ENCODE peak calls at places on chromosomes 12 and 14, in four cellular contexts. N, F, A and G are unnamed samples. For H3K36me3, the result is how much of the 10 kb centered on the place peaks cover.

GRCh38 chr12:132488127-132489077 is 1.5 kb upstream of the FBRSL1 start:
- DNase-seq in A (no peak), F (peak), N (no peak), G (peak)

GRCh38 chr12:98514984-98515367 is 414 bp upstream of the TMPO start:
- DNase-seq in F (no peak), A (no peak), N (no peak), G (no peak)

GRCh38 chr12:19547258-19547657 is 108.0 kb downstream of the AEBP2 start:
- DNase-seq in A (no peak), N (no peak), F (no peak), G (no peak)

GRCh38 chr12:91422811-91423210 is 240.2 kb upstream of the DCN start:
- DNase-seq in A (no peak), N (no peak), F (no peak), G (no peak)

GRCh38 chr14:38731962-38732361 is 371.1 kb downstream of the SEC23A start:
- DNase-seq in A (no peak), F (no peak), N (no peak), G (no peak)

GRCh38 chr12:81809829-81810595 is 50.9 kb upstream of the PPFIA2 start:
- DNase-seq in F (no peak), N (no peak), A (no peak), G (no peak)

GRCh38 chr12:52010692-52011601 is 4.2 kb downstream of the TAMALIN start:
- DNase-seq in N (no peak), F (no peak), A (no peak), G (no peak)

GRCh38 chr12:110543252-110543959 is 39.7 kb downstream of the PPTC7 start:
- DNase-seq in F (peak), A (no peak), N (peak), G (peak)

GRCh38 chr12:28440209-28440608 is 250.0 kb downstream of the CCDC91 start:
- DNase-seq in F (no peak), N (no peak), A (no peak), G (no peak)

GRCh38 chr14:66473223-66473622 is 12.9 kb upstream of the CCDC196 start:
- DNase-seq in N (no peak), F (no peak), A (no peak), G (no peak)

GRCh38 chr12:113766880-113767878 is 198.9 kb downstream of the RBM19 start:
- DNase-seq in A (peak), F (no peak), N (no peak), G (no peak)

GRCh38 chr14:64736271-64737131 is 32.3 kb downstream of the PLEKHG3 start:
- DNase-seq in N (peak), F (peak), A (peak), G (peak)

GRCh38 chr14:91258021-91258618 is 13.6 kb upstream of the GPR68 start:
- DNase-seq in F (no peak), A (no peak), N (no peak), G (no peak)

GRCh38 chr14:65019944-65020566 is 33.4 kb downstream of the FNTB start:
- DNase-seq in N (no peak), F (no peak), A (peak), G (no peak)

GRCh38 chr12:14129601-14130178 is 148.3 kb upstream of the GRIN2B start:
- DNase-seq in A (no peak), N (no peak), F (no peak), G (no peak)

GRCh38 chr14:61051046-61051445 is 70.0 kb downstream of the SLC38A6 start:
- DNase-seq in A (peak), F (no peak), N (peak), G (no peak)

GRCh38 chr14:52268191-52269061 is 928 bp downstream of the PTGDR start:
- DNase-seq in A (peak), F (peak), N (peak), G (peak)

GRCh38 chr12:572532-572899 is 90.7 kb downstream of the NINJ2 start:
- DNase-seq in A (no peak), F (no peak), N (peak), G (no peak)

GRCh38 chr12:39359644-39360043 is 83.3 kb downstream of the KIF21A start:
- DNase-seq in F (no peak), A (no peak), N (no peak), G (no peak)

GRCh38 chr14:31829256-31829923 is 247.7 kb upstream of the ARHGAP5 start:
- DNase-seq in N (no peak), A (peak), F (no peak), G (no peak)

GRCh38 chr14:20799955-20800544 is 2.6 kb downstream of the RNASE1 start:
- DNase-seq in F (peak), N (no peak), A (peak), G (no peak)

GRCh38 chr14:20797159-20797558 is 5.5 kb downstream of the RNASE1 start:
- DNase-seq in N (no peak), F (no peak), A (no peak), G (no peak)

GRCh38 chr14:20799444-20799843 is 3.2 kb downstream of the RNASE1 start:
- DNase-seq in F (no peak), N (no peak), A (no peak), G (no peak)

GRCh38 chr14:20798932-20799331 is 3.7 kb downstream of the RNASE1 start:
- DNase-seq in F (no peak), A (no peak), N (no peak), G (no peak)

GRCh38 chr14:20798318-20798717 is 4.3 kb downstream of the RNASE1 start:
- DNase-seq in N (no peak), F (no peak), A (no peak), G (no peak)
- H3K4me3 ChIP-seq in N (no peak), F (no peak), A (no peak), G (no peak)

DNA sequence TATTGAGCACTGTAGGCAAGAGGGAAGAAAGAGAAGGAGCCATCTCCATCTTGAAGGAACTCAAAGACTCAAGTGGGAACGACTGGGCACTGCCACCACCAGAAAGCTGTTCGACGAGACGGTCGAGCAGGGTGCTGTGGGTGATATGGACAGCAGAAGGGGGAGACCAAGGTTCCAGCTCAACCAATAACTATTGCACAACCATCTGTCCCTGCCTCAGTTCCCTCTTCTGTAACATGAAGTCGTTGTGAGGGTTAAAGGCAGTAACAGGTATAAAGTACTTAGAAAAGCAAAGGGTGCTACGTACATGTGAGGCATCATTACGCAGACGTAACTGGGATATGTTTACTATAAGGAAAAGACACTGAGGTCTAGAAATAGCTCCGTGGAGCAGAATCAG is 13.9 kb upstream of the BDKRB1 start:
- DNase-seq in A (no peak), F (no peak), N (no peak), G (no peak)
- H3K36me3 ChIP-seq in A (under half), F (under half), N (under half), G (under half)

GRCh38 chr14:100237735-100238418 is 1.1 kb upstream of the YY1 start:
- DNase-seq in N (peak), A (peak), F (peak), G (peak)

GRCh38 chr14:100239200-100239839 is 376 bp downstream of the YY1 start:
- DNase-seq in A (no peak), F (peak), N (peak), G (peak)

GRCh38 chr14:100238419-100239199 is at the start of gene YY1:
- DNase-seq in F (peak), A (peak), N (peak), G (peak)

GRCh38 chr14:100234511-100234910 is 4.4 kb upstream of the YY1 start:
- DNase-seq in F (no peak), A (no peak), N (no peak), G (no peak)

GRCh38 chr14:100236873-100237272 is 2.1 kb upstream of the YY1 start:
- DNase-seq in F (no peak), A (no peak), N (no peak), G (no peak)
- H3K4me3 ChIP-seq in F (no peak), A (peak), N (peak), G (no peak)

GRCh38 chr14:96559571-96559970 is 57.4 kb downstream of the PAPOLA start:
- DNase-seq in N (no peak), A (no peak), F (no peak), G (no peak)

GRCh38 chr14:96554315-96554910 is 52.2 kb downstream of the PAPOLA start:
- DNase-seq in A (no peak), N (no peak), F (no peak), G (no peak)
- H3K36me3 ChIP-seq in A (under half), N (under half), F (under half), G (under half)

GRCh38 chr14:105018414-105018813 is 2.5 kb downstream of the CDCA4 start:
- DNase-seq in N (no peak), A (no peak), F (no peak), G (no peak)
- H3K4me3 ChIP-seq in N (no peak), A (no peak), F (no peak), G (no peak)

GRCh38 chr14:103347091-103347815 is 13.2 kb downstream of the EIF5 start:
- DNase-seq in N (no peak), A (no peak), F (no peak), G (no peak)

GRCh38 chr14:103348154-103348553 is 14.1 kb downstream of the EIF5 start:
- DNase-seq in A (no peak), N (no peak), F (no peak), G (no peak)

GRCh38 chr14:103343164-103343879 is 9.3 kb downstream of the EIF5 start:
- DNase-seq in F (no peak), N (no peak), A (no peak), G (no peak)

GRCh38 chr14:103343905-103344797 is 10.1 kb downstream of the EIF5 start:
- DNase-seq in N (no peak), A (no peak), F (no peak), G (no peak)

GRCh38 chr14:103346286-103346685 is 12.2 kb downstream of the EIF5 start:
- DNase-seq in F (no peak), N (no peak), A (no peak), G (no peak)
- H3K36me3 ChIP-seq in F (under half), N (under half), A (under half), G (under half)

DNA sequence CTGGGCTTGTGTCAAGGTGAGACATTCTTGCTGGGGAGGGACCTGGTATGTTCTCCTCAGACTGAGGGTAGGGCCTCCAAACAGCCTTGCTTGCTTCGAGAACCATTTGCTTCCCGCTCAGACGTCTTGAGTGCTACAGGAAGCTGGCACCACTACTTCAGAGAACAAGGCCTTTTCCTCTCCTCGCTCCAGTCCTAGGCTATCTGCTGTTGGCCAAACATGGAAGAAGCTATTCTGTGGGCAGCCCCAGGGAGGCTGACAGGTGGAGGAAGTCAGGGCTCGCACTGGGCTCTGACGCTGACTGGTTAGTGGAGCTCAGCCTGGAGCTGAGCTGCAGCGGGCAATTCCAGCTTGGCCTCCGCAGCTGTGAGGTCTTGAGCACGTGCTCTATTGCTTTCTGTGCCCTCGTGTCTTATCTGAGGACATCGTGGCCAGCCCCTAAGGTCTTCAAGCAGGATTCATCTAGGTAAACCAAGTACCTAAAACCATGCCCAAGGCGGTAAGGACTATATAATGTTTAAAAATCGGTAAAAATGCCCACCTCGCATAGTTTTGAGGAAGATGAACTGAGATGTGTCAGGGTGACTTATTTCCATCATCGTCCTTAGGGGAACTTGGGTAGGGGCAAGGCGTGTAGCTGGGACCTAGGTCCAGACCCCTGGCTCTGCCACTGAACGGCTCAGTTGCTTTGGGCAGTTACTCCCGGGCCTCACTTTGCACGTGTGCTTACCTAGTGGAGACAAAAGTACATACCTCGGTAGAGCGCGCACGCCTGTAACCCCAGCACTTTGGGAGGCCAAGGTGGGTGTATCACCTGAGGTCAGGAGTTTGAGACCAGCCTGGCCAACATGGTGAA is 4.3 kb downstream of the GAPDH start:
- DNase-seq in N (no peak), A (peak), F (no peak), G (no peak)
- H3K4me3 ChIP-seq in N (no peak), A (no peak), F (no peak), G (no peak)

GRCh38 chr14:105422695-105423487 is 3.3 kb downstream of the MTA1 start:
- DNase-seq in F (no peak), N (no peak), A (no peak), G (no peak)
- H3K36me3 ChIP-seq in F (under half), N (under half), A (under half), G (under half)

DNA sequence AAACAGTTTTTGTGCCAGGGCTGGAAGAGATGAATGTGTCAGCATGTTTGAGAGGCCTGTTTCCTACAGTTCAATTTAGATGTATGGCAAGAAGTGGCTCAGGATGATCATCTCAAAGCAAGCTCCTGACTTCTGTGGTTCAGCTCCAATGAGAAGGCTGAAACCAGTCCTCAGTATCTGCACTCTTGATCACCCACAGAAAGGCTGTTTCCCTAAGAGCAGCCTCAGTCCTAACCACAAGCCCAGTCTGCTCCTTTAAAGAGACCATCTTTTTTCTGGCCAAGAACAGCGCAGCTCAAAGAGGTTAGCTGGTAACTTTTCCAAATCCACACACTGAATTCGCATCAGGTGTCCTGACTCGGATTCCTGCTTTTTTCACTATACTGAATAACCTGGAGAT is 19.2 kb downstream of the CSRP2 start:
- DNase-seq in N (no peak), F (no peak), A (no peak), G (no peak)
- H3K4me3 ChIP-seq in N (no peak), F (no peak), A (no peak), G (no peak)

GRCh38 chr12:56723352-56723751 is 1.7 kb downstream of the NACA start:
- DNase-seq in N (no peak), F (no peak), A (no peak), G (no peak)
- H3K36me3 ChIP-seq in N (under half), F (under half), A (under half), G (under half)